ENCODE peak calls at places on chromosomes 5 and 9, in five cellular contexts. One of them, this sample, is unnamed. For H3K4me1, H3K36me3 and H3K9me3, the result is how much of the 10 kb centered on the place peaks cover.

GRCh38 chr5:123808841-123809240 is 296.9 kb downstream of the CSNK1G3 start:
- DNase-seq in PC-9: no peak
- DNase-seq in CD8-positive, alpha-beta memory T cell: no peak
- DNase-seq in A673: no peak
- DNase-seq in tibial artery: no peak
- DNase-seq in this sample: no peak

GRCh38 chr9:116987902-116988301 is 300.8 kb downstream of the TRIM32 start:
- DNase-seq in PC-9: no peak
- DNase-seq in CD8-positive, alpha-beta memory T cell: no peak
- DNase-seq in A673: no peak
- DNase-seq in tibial artery: no peak
- DNase-seq in this sample: no peak

GRCh38 chr5:96096724-96097123 is 135.1 kb upstream of the ELL2 start:
- DNase-seq in PC-9: no peak
- DNase-seq in CD8-positive, alpha-beta memory T cell: no peak
- DNase-seq in A673: peak
- DNase-seq in tibial artery: no peak
- DNase-seq in this sample: no peak

GRCh38 chr9:134923466-134923865 is 5.8 kb upstream of the FCN1 start:
- DNase-seq in PC-9: no peak
- DNase-seq in CD8-positive, alpha-beta memory T cell: no peak
- DNase-seq in A673: no peak
- DNase-seq in tibial artery: peak
- DNase-seq in this sample: no peak

GRCh38 chr5:181184845-181185216 is 20.2 kb downstream of the TRIM7 start:
- DNase-seq in PC-9: no peak
- DNase-seq in CD8-positive, alpha-beta memory T cell: no peak
- DNase-seq in A673: no peak
- DNase-seq in tibial artery: no peak
- DNase-seq in this sample: no peak

GRCh38 chr5:66808663-66809062 is 212.5 kb downstream of the MAST4 start:
- DNase-seq in PC-9: no peak
- DNase-seq in CD8-positive, alpha-beta memory T cell: no peak
- DNase-seq in A673: no peak
- DNase-seq in tibial artery: no peak
- DNase-seq in this sample: no peak

GRCh38 chr9:35519697-35520403 is 29.9 kb downstream of the RUSC2 start:
- DNase-seq in PC-9: no peak
- DNase-seq in CD8-positive, alpha-beta memory T cell: no peak
- DNase-seq in A673: no peak
- DNase-seq in tibial artery: no peak
- DNase-seq in this sample: no peak

GRCh38 chr5:1642221-1642620 is 118.5 kb upstream of the LPCAT1 start:
- DNase-seq in PC-9: no peak
- DNase-seq in CD8-positive, alpha-beta memory T cell: no peak
- DNase-seq in A673: no peak
- DNase-seq in tibial artery: peak
- DNase-seq in this sample: peak

GRCh38 chr5:109857405-109858031 is 167.8 kb downstream of the MAN2A1 start:
- DNase-seq in PC-9: no peak
- DNase-seq in CD8-positive, alpha-beta memory T cell: peak
- DNase-seq in A673: no peak
- DNase-seq in tibial artery: no peak
- DNase-seq in this sample: no peak

GRCh38 chr9:93674580-93675335 is 98.4 kb downstream of the PHF2 start:
- DNase-seq in PC-9: no peak
- DNase-seq in CD8-positive, alpha-beta memory T cell: peak
- DNase-seq in A673: no peak
- DNase-seq in tibial artery: peak
- DNase-seq in this sample: peak

GRCh38 chr9:26033346-26033745 is 355.1 kb upstream of the TUSC1 start:
- DNase-seq in PC-9: no peak
- DNase-seq in CD8-positive, alpha-beta memory T cell: no peak
- DNase-seq in A673: no peak
- DNase-seq in tibial artery: no peak
- DNase-seq in this sample: no peak

GRCh38 chr9:86944974-86945867 is 2.1 kb downstream of the GAS1 start:
- DNase-seq in PC-9: no peak
- DNase-seq in CD8-positive, alpha-beta memory T cell: no peak
- DNase-seq in A673: peak
- DNase-seq in tibial artery: no peak
- DNase-seq in this sample: peak

GRCh38 chr5:95620030-95620869 is at the start of gene GPR150:
- DNase-seq in PC-9: peak
- DNase-seq in CD8-positive, alpha-beta memory T cell: peak
- DNase-seq in A673: peak
- DNase-seq in tibial artery: peak
- DNase-seq in this sample: peak

GRCh38 chr5:74765201-74765600 is 1.7 kb downstream of the GFM2 start:
- DNase-seq in PC-9: peak
- DNase-seq in CD8-positive, alpha-beta memory T cell: no peak
- DNase-seq in A673: no peak
- DNase-seq in tibial artery: no peak
- DNase-seq in this sample: no peak

GRCh38 chr5:39024884-39025283 is 49.3 kb downstream of the RICTOR start:
- DNase-seq in PC-9: no peak
- DNase-seq in CD8-positive, alpha-beta memory T cell: no peak
- DNase-seq in A673: no peak
- DNase-seq in tibial artery: no peak
- DNase-seq in this sample: no peak

GRCh38 chr9:31034311-31034710 is 1350.1 kb upstream of the ACO1 start:
- DNase-seq in PC-9: no peak
- DNase-seq in CD8-positive, alpha-beta memory T cell: no peak
- DNase-seq in A673: no peak
- DNase-seq in tibial artery: no peak
- DNase-seq in this sample: no peak

GRCh38 chr5:135569755-135570452 is 8.9 kb downstream of the CXCL14 start:
- DNase-seq in PC-9: no peak
- DNase-seq in CD8-positive, alpha-beta memory T cell: no peak
- DNase-seq in A673: peak
- DNase-seq in tibial artery: no peak
- DNase-seq in this sample: peak

GRCh38 chr9:114386361-114386885 is 1.4 kb downstream of the AKNA start:
- DNase-seq in PC-9: no peak
- DNase-seq in CD8-positive, alpha-beta memory T cell: no peak
- DNase-seq in A673: no peak
- DNase-seq in tibial artery: no peak
- DNase-seq in this sample: no peak

GRCh38 chr9:114386886-114387677 is 700 bp downstream of the AKNA start:
- DNase-seq in PC-9: no peak
- DNase-seq in CD8-positive, alpha-beta memory T cell: peak
- DNase-seq in A673: no peak
- DNase-seq in tibial artery: peak
- DNase-seq in this sample: no peak

GRCh38 chr9:114389612-114390368 is 2.0 kb upstream of the AKNA start:
- DNase-seq in PC-9: no peak
- DNase-seq in CD8-positive, alpha-beta memory T cell: peak
- DNase-seq in A673: no peak
- DNase-seq in tibial artery: no peak
- DNase-seq in this sample: no peak

GRCh38 chr9:114388764-114389375 is 1.1 kb upstream of the AKNA start:
- DNase-seq in PC-9: no peak
- DNase-seq in CD8-positive, alpha-beta memory T cell: no peak
- DNase-seq in A673: no peak
- DNase-seq in tibial artery: no peak
- DNase-seq in this sample: no peak

DNA sequence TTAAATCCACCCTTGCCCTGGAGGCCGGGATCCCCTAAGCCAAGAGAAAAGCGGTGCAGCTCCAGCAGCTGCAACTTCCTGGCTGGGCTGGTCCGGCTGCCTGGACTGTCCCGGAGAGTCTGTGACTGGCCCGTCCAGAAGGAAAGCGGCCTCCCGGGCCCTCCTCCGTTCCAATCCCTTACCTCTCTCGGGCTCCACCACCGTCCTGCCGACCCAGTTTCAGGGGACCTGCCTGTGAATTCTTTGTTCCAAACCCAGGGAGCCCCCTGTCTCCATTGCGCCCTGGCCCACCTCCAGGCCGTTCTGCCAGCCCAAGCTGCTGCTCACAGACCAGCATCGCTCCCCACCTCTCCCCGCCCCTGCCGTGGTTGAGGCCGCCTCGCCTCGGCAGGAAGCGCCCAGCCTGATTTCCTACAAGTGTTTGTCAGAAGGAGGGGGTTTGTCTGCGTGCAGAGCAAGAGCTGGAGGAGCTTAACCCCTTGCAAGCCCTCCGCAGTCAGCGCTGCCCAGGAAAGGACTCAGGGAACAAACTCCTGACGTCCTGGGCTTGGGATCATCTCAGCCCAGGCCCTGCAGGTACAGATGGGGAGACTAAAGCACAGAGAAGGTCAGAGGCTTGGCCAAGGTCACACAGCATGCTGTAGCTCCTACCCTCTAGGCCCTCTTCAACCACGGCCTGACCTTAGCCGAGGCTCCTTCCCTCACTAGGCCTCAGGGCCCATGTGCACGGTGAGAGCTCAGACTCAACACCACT is at the start of gene AKNA:
- DNase-seq in PC-9: no peak
- DNase-seq in CD8-positive, alpha-beta memory T cell: peak
- DNase-seq in A673: peak
- DNase-seq in tibial artery: peak
- DNase-seq in this sample: peak
- H3K4me1 ChIP-seq in PC-9: under half
- H3K4me1 ChIP-seq in CD8-positive, alpha-beta memory T cell: half or more
- H3K4me1 ChIP-seq in A673: under half
- H3K4me1 ChIP-seq in tibial artery: half or more
- H3K4me1 ChIP-seq in this sample: under half

DNA sequence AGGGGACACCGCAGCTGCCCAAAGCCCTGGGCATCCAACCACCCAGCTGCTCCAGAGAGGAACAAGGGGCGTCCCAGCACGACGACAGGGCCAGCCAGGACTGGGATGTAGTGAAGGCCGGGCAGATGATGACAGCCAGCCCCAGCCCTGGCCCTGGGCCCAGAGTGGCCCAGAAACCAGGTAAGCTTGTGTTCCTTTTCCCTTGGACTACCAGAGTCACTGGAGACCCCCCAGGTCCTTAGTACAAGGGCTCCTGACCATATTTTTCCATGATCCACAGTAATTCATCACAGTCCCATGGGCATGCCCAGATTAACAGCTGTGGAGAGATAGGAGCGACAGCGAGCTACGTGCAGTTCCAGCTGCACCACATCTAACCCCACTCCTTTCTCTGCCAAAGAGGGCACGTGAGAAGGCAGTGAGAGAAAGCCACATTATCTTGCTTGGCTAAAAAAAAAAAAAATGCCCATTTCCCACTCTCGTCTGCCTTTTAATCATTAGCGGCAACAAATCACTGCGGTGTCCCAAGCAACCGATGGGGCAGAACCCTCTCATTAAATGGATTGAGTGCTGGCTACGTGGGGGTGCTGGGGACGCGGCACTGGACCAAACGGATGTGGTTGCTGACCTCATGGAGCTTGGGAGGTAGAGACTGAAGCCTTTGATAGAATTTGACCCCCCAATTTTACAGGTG is 21.7 kb upstream of the SYNPO start:
- DNase-seq in PC-9: no peak
- DNase-seq in CD8-positive, alpha-beta memory T cell: no peak
- DNase-seq in A673: peak
- DNase-seq in tibial artery: peak
- DNase-seq in this sample: no peak
- H3K36me3 ChIP-seq in PC-9: under half
- H3K36me3 ChIP-seq in CD8-positive, alpha-beta memory T cell: under half
- H3K36me3 ChIP-seq in A673: under half
- H3K36me3 ChIP-seq in tibial artery: under half
- H3K36me3 ChIP-seq in this sample: under half

GRCh38 chr9:105932276-105932675 is 237.9 kb downstream of the TMEM38B start:
- DNase-seq in PC-9: no peak
- DNase-seq in CD8-positive, alpha-beta memory T cell: no peak
- DNase-seq in A673: no peak
- DNase-seq in tibial artery: no peak
- DNase-seq in this sample: no peak
- H3K9me3 ChIP-seq in PC-9: under half
- H3K9me3 ChIP-seq in CD8-positive, alpha-beta memory T cell: under half
- H3K9me3 ChIP-seq in A673: under half
- H3K9me3 ChIP-seq in tibial artery: under half
- H3K9me3 ChIP-seq in this sample: under half

GRCh38 chr5:14038341-14038959 is 94.0 kb upstream of the DNAH5 start:
- DNase-seq in PC-9: peak
- DNase-seq in CD8-positive, alpha-beta memory T cell: no peak
- DNase-seq in A673: no peak
- DNase-seq in tibial artery: no peak
- DNase-seq in this sample: no peak

GRCh38 chr5:14039576-14039975 is 95.1 kb upstream of the DNAH5 start:
- DNase-seq in PC-9: peak
- DNase-seq in CD8-positive, alpha-beta memory T cell: no peak
- DNase-seq in A673: no peak
- DNase-seq in tibial artery: no peak
- DNase-seq in this sample: no peak

GRCh38 chr5:14040542-14040941 is 96.1 kb upstream of the DNAH5 start:
- DNase-seq in PC-9: no peak
- DNase-seq in CD8-positive, alpha-beta memory T cell: no peak
- DNase-seq in A673: peak
- DNase-seq in tibial artery: no peak
- DNase-seq in this sample: no peak

GRCh38 chr5:14036947-14037346 is 92.5 kb upstream of the DNAH5 start:
- DNase-seq in PC-9: no peak
- DNase-seq in CD8-positive, alpha-beta memory T cell: no peak
- DNase-seq in A673: no peak
- DNase-seq in tibial artery: no peak
- DNase-seq in this sample: no peak

GRCh38 chr5:14039063-14039462 is 94.6 kb upstream of the DNAH5 start:
- DNase-seq in PC-9: peak
- DNase-seq in CD8-positive, alpha-beta memory T cell: no peak
- DNase-seq in A673: no peak
- DNase-seq in tibial artery: no peak
- DNase-seq in this sample: no peak
- H3K4me1 ChIP-seq in PC-9: half or more
- H3K4me1 ChIP-seq in CD8-positive, alpha-beta memory T cell: under half
- H3K4me1 ChIP-seq in A673: under half
- H3K4me1 ChIP-seq in tibial artery: under half
- H3K4me1 ChIP-seq in this sample: under half

GRCh38 chr5:3119435-3119834 is 368.0 kb upstream of the IRX2 start:
- DNase-seq in PC-9: no peak
- DNase-seq in CD8-positive, alpha-beta memory T cell: no peak
- DNase-seq in A673: no peak
- DNase-seq in tibial artery: no peak
- DNase-seq in this sample: no peak

GRCh38 chr5:3114467-3114866 is 363.0 kb upstream of the IRX2 start:
- DNase-seq in PC-9: no peak
- DNase-seq in CD8-positive, alpha-beta memory T cell: no peak
- DNase-seq in A673: no peak
- DNase-seq in tibial artery: no peak
- DNase-seq in this sample: no peak

GRCh38 chr5:3120013-3120412 is 368.5 kb upstream of the IRX2 start:
- DNase-seq in PC-9: no peak
- DNase-seq in CD8-positive, alpha-beta memory T cell: no peak
- DNase-seq in A673: no peak
- DNase-seq in tibial artery: no peak
- DNase-seq in this sample: no peak

GRCh38 chr5:3118321-3118720 is 366.8 kb upstream of the IRX2 start:
- DNase-seq in PC-9: no peak
- DNase-seq in CD8-positive, alpha-beta memory T cell: no peak
- DNase-seq in A673: no peak
- DNase-seq in tibial artery: no peak
- DNase-seq in this sample: no peak

DNA sequence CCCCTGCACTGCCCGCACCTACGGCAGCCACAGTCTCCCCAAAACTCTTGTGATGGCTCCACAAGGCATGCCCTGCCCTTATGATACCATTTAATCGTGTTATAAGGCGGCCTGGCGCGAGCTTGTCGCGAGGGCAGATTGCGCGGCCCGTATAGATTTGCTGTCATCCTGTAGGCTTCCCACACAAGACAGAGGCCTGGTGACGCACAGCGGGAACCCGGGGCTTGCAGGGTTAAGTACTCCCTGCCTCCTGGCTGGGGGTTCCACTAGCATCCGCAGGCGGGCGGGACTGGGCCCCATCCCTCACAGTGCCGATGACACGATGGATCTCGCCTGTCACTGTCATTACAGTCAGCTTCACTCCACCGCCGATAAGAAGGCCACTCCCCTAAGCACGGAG is 364.9 kb upstream of the IRX2 start:
- DNase-seq in PC-9: no peak
- DNase-seq in CD8-positive, alpha-beta memory T cell: no peak
- DNase-seq in A673: no peak
- DNase-seq in tibial artery: no peak
- DNase-seq in this sample: no peak
- H3K36me3 ChIP-seq in PC-9: under half
- H3K36me3 ChIP-seq in CD8-positive, alpha-beta memory T cell: under half
- H3K36me3 ChIP-seq in A673: under half
- H3K36me3 ChIP-seq in tibial artery: under half
- H3K36me3 ChIP-seq in this sample: under half

This sample was measured in psoas muscle.